ENCODE peak calls at places on chromosomes 7 and 10, in six cellular contexts. Z is caudate nucleus, Y is pancreas, V is mesenchymal stem cell, W is adrenal gland, F is tibial artery. H is an unnamed sample.

GRCh38 chr7:156612930-156613329 is 27.6 kb upstream of the RNF32 start:
- DNase-seq in Z (no peak), W (no peak), Y (no peak), V (no peak), F (no peak), H (no peak)

GRCh38 chr10:14478639-14479038 is 147.9 kb upstream of the FRMD4A start:
- DNase-seq in Y (peak), W (peak), V (peak), F (peak), Z (peak), H (no peak)

GRCh38 chr7:99393363-99394187 is 14.8 kb downstream of the PDAP1 start:
- DNase-seq in V (no peak), F (peak), W (peak), Z (no peak), Y (peak), H (no peak)

GRCh38 chr10:100743626-100744135 is 1.7 kb upstream of the PAX2 start:
- DNase-seq in Y (no peak), Z (no peak), V (peak), W (peak), F (no peak), H (peak)

GRCh38 chr7:17489987-17490386 is 191.5 kb downstream of the AHR start:
- DNase-seq in W (no peak), Z (no peak), V (no peak), Y (no peak), F (no peak), H (peak)

GRCh38 chr10:99345350-99345749 is 16.2 kb downstream of the CNNM1 start:
- DNase-seq in V (peak), F (no peak), W (no peak), Y (no peak), Z (no peak), H (no peak)

GRCh38 chr7:46522354-46522906 is 601.4 kb upstream of the IGFBP3 start:
- DNase-seq in W (no peak), F (no peak), V (no peak), Z (no peak), Y (no peak), H (no peak)

GRCh38 chr7:131131746-131132431 is 195.8 kb upstream of the MKLN1 start:
- DNase-seq in F (no peak), V (no peak), W (no peak), Y (no peak), Z (no peak), H (no peak)

GRCh38 chr10:76433161-76434005 is 1002.0 kb downstream of the LRMDA start:
- DNase-seq in Z (no peak), V (no peak), F (no peak), W (peak), Y (no peak), H (peak)

GRCh38 chr7:29490094-29490607 is 73.5 kb upstream of the PRR15 start:
- DNase-seq in W (no peak), F (no peak), Y (no peak), V (no peak), Z (no peak), H (no peak)

GRCh38 chr7:156943091-156944041 is 6.1 kb upstream of the NOM1 start:
- DNase-seq in Y (peak), Z (no peak), F (no peak), V (no peak), W (no peak), H (no peak)

GRCh38 chr10:111986079-111986478 is 197.5 kb downstream of the GPAM start:
- DNase-seq in V (no peak), W (no peak), Z (no peak), Y (no peak), F (no peak), H (no peak)

GRCh38 chr10:26423722-26424121 is 14.4 kb upstream of the APBB1IP start:
- DNase-seq in F (no peak), W (no peak), V (no peak), Z (no peak), Y (no peak), H (no peak)

GRCh38 chr10:28054211-28054888 is 55.5 kb upstream of the ODAD2 start:
- DNase-seq in W (no peak), V (peak), Y (no peak), Z (no peak), F (peak), H (peak)

GRCh38 chr10:30583778-30584415 is 45.7 kb downstream of the LYZL2 start:
- DNase-seq in V (peak), F (peak), Y (peak), Z (no peak), W (peak), H (peak)

GRCh38 chr10:87626422-87626892 is 33.2 kb upstream of the PAPSS2 start:
- DNase-seq in F (no peak), Y (no peak), V (no peak), Z (no peak), W (no peak), H (no peak)

GRCh38 chr10:76969366-76969990 is 668.1 kb downstream of the KCNMA1 start:
- DNase-seq in Z (no peak), Y (no peak), W (no peak), V (no peak), F (no peak), H (no peak)

GRCh38 chr10:132329565-132330485 is 2.2 kb upstream of the LRRC27 start:
- DNase-seq in F (peak), V (peak), W (no peak), Z (no peak), Y (no peak), H (no peak)

GRCh38 chr7:50207251-50207564 is 97.3 kb upstream of the IKZF1 start:
- DNase-seq in V (no peak), F (no peak), Y (no peak), Z (no peak), W (peak), H (no peak)

GRCh38 chr10:50260791-50261281 is 9.5 kb upstream of the ASAH2 start:
- DNase-seq in Z (no peak), Y (no peak), W (no peak), F (no peak), V (no peak), H (peak)

GRCh38 chr7:74134117-74134539 is 40.0 kb upstream of the EIF4H start:
- DNase-seq in W (no peak), F (no peak), V (peak), Y (no peak), Z (no peak), H (no peak)

GRCh38 chr10:108523016-108523415 is 1358.5 kb upstream of the SORCS1 start:
- DNase-seq in W (no peak), Z (no peak), Y (no peak), V (no peak), F (no peak), H (no peak)

GRCh38 chr10:129369566-129369965 is 97.5 kb upstream of the MGMT start:
- DNase-seq in V (no peak), F (no peak), Y (no peak), Z (no peak), W (no peak), H (no peak)

GRCh38 chr10:129965418-129965793 is 1.3 kb upstream of the EBF3 start:
- DNase-seq in Y (no peak), Z (no peak), F (no peak), V (no peak), W (no peak), H (no peak)

GRCh38 chr7:99235925-99236324 is 28.0 kb upstream of the KPNA7 start:
- DNase-seq in V (no peak), Z (no peak), Y (no peak), W (no peak), F (no peak), H (no peak)

GRCh38 chr7:151727579-151728285 is 149.2 kb downstream of the PRKAG2 start:
- DNase-seq in Y (no peak), F (peak), W (peak), Z (no peak), V (peak), H (peak)

GRCh38 chr7:157274991-157275427 is 61.8 kb upstream of the DNAJB6 start:
- DNase-seq in Y (peak), W (no peak), F (peak), Z (no peak), V (no peak), H (no peak)

GRCh38 chr10:75450654-75451419 is 19.4 kb downstream of the LRMDA start:
- DNase-seq in Z (no peak), V (no peak), Y (no peak), W (peak), F (no peak), H (no peak)

GRCh38 chr7:158612546-158612945 is 24.9 kb upstream of the PTPRN2 start:
- DNase-seq in F (no peak), V (no peak), Y (no peak), W (no peak), Z (peak), H (no peak)

GRCh38 chr10:43299579-43299978 is 32.7 kb upstream of the RASGEF1A start:
- DNase-seq in Y (no peak), F (no peak), V (no peak), Z (no peak), W (no peak), H (no peak)

GRCh38 chr7:880450-880849 is 4.1 kb downstream of the GET4 start:
- DNase-seq in Y (peak), F (no peak), W (no peak), Z (peak), V (no peak), H (no peak)

GRCh38 chr7:877312-878232 is 1.2 kb downstream of the GET4 start:
- DNase-seq in Z (no peak), Y (no peak), V (no peak), F (no peak), W (no peak), H (no peak)

GRCh38 chr7:881441-882234 is 5.3 kb downstream of the GET4 start:
- DNase-seq in W (no peak), F (no peak), V (no peak), Z (no peak), Y (peak), H (no peak)

GRCh38 chr7:879093-879492 is 2.7 kb downstream of the GET4 start:
- DNase-seq in Y (peak), F (no peak), V (no peak), Z (no peak), W (no peak), H (no peak)

DNA sequence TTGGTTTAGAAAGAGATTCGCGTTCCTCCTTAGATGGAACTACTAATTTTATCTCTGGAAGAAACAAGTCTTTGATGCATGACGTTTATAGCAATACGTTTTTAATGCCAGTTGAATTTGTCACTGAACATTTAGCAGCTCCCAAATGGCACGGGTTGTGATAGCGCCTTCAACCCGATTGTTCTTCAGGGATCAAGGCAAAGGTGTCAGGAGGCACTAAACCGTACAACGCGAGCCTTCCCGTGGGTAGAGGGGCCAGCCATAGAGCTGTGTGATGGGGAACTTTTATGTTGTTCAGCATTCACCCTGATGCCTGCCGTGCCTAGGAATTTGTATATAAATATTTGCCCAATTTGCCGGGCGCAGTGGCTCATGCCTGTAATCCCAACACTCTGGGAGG is 3.4 kb downstream of the GET4 start:
- DNase-seq in V (no peak), F (no peak), Z (no peak), W (no peak), Y (peak), H (no peak)
- H3K27ac ChIP-seq in V (no peak), F (no peak), Z (no peak), W (peak), Y (no peak), H (no peak)

GRCh38 chr7:76428149-76428823 is 3.5 kb downstream of the ZP3 start:
- DNase-seq in F (no peak), W (peak), Y (no peak), V (no peak), Z (no peak), H (no peak)
- H3K27ac ChIP-seq in F (no peak), W (no peak), Y (no peak), V (no peak), Z (no peak), H (no peak)

GRCh38 chr7:36202347-36202896 is 49.4 kb downstream of the EEPD1 start:
- DNase-seq in Z (no peak), Y (no peak), F (no peak), W (no peak), V (no peak), H (no peak)

GRCh38 chr7:36201122-36201723 is 48.2 kb downstream of the EEPD1 start:
- DNase-seq in F (no peak), Y (no peak), Z (no peak), V (no peak), W (no peak), H (no peak)

GRCh38 chr7:36199329-36199728 is 46.3 kb downstream of the EEPD1 start:
- DNase-seq in W (no peak), F (no peak), Y (no peak), Z (no peak), V (no peak), H (no peak)

GRCh38 chr7:36203081-36203775 is 50.2 kb downstream of the EEPD1 start:
- DNase-seq in V (no peak), W (no peak), Z (no peak), Y (no peak), F (no peak), H (no peak)

DNA sequence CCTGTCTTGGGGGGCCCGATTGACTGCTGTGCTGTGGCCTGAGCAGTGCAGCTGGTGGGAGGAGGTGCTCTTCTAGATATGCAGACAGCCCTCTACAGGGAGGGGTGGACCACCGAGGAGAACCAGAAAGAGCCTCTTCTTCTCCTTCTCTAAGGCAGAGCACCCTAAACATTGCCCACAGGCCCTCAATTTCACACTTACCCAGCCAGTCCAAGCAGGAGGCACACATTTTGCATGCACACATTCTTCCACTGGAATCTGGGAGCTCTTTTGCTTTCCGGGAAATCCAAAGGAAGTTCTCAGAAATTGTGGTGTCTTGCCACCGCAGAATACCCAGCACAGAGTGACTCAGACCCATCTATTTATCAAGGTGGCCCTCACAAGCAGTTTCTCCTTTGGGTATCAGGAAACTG is 45.8 kb downstream of the EEPD1 start:
- DNase-seq in V (peak), W (no peak), Y (no peak), Z (no peak), F (no peak), H (no peak)
- H3K27ac ChIP-seq in V (no peak), W (no peak), Y (no peak), Z (no peak), F (no peak), H (no peak)

GRCh38 chr10:32947586-32947985 is 10.4 kb downstream of the ITGB1 start:
- DNase-seq in Y (no peak), W (no peak), V (no peak), F (no peak), Z (no peak), H (no peak)
- H3K27ac ChIP-seq in Y (no peak), W (no peak), V (no peak), F (no peak), Z (no peak), H (peak)

DNA sequence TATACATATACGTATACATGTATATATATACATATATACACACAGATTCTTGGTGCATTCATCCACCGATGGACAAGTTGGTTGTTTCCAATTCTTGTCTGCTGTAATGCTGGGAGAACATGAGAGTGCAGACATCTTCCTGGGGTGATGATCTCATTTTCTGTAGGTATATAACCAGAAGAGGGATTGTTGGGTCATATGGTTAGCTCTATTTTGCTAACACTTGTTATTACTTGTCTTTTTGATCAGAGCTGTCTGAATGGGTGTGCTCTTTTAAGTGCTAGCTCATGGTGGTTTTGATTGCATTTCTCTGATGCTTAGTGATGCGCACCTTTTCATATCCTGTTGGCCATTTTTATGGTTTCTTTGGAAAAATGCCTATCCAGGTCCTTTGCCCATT is 106.4 kb downstream of the TAX1BP1 start:
- DNase-seq in Y (no peak), Z (no peak), W (no peak), V (no peak), F (no peak), H (peak)
- H3K27ac ChIP-seq in Y (no peak), Z (no peak), W (no peak), V (no peak), F (no peak), H (peak)

GRCh38 chr7:123535517-123535916 is 1.1 kb upstream of the IQUB start:
- DNase-seq in F (no peak), Y (no peak), V (no peak), W (peak), Z (no peak), H (no peak)
- H3K27ac ChIP-seq in F (peak), Y (peak), V (no peak), W (peak), Z (no peak), H (peak)

DNA sequence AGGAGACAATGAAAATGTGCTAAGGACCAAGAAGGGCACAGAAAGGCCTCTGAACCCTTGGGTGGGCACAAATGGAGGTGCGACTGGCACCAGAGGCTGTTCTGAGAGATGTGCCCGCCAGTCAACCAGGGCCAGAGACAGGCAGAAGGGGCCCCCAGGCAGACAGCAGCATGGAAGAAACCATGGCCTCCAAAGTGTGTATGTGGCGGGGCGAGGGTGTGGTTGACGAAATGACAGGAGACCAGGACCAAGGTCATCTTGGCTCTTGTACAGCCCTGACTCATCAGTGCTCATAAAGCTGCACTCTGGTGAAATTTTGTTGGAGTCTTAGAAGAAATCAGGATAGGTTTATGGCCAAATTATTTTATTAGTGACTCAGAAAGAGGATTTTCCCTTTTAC is 4.0 kb upstream of the MRPS24 start:
- DNase-seq in V (peak), W (peak), Y (no peak), Z (no peak), F (no peak), H (peak)
- H3K27ac ChIP-seq in V (no peak), W (peak), Y (peak), Z (peak), F (peak), H (peak)

DNA sequence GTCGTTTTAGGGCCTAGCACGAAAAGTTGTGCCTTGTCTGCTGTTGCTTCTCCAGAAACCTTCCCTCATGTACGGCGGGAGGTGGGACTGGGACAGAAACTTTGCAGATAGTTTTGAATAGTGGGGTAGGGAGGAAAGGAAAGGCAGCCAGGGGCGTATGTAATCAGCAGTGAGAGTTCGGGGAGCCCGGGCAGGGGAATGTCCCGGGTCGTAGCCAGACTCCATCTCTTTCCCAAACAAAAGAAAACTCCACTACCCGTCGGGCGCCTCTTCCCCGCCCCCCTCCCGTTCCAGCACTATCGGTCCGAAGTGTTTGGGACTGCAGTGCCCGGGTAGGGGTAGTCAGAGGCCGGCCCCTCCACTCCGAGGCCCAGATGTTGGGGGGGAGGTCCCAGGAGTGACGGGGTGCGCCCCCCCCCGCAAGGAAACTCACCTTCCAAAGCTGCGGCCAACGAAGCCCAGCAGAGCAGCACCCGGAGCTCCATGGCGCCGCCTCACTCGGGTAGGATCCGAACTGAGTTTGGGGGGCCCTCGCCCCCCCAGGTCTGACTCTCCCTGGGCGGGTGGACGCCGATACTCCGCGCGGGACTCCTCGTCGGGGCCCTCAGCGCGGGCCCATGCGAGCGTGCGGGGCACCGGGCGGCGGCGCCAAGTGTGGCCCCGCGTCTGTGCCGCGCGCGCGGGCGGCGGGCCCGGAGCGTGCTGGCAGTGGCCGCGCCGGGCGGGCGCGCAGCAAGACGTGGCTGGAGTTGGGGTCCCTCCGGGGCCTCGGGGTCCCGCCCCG is 585 bp downstream of the EPHB4 start:
- DNase-seq in Z (no peak), F (no peak), W (no peak), Y (no peak), V (peak), H (no peak)
- H3K27ac ChIP-seq in Z (no peak), F (no peak), W (peak), Y (peak), V (peak), H (peak)

H was measured in epithelial cell of prostate.